ENCODE peak calls at places on chromosomes 5 and 9, in eight cellular contexts. Y is ovary, I is foreskin fibroblast, V is foreskin keratinocyte, P is K562, M is GM20000, K is AG04450, T is psoas muscle. F is an unnamed sample.

GRCh38 chr9:127813739-127814226 is 11.1 kb downstream of the FPGS start:
- DNase-seq in Y (no peak), I (no peak), V (no peak), P (no peak), M (peak; percentile 12), K (no peak), T (no peak), F (no peak)

GRCh38 chr9:6214451-6214850 is 1.2 kb upstream of the IL33 start:
- DNase-seq in Y (no peak), I (no peak), V (peak; percentile 47), P (no peak), M (no peak), K (no peak), T (no peak), F (no peak)

GRCh38 chr9:127424669-127424986 is 446 bp downstream of the ZNF79 start:
- DNase-seq in Y (no peak), I (no peak), V (peak; percentile 39), P (no peak), M (peak; percentile 26), K (no peak), T (no peak), F (no peak)

GRCh38 chr5:64666058-64666457 is 24.2 kb upstream of the SHISAL2B start:
- DNase-seq in Y (no peak), I (peak; percentile 70), V (peak; percentile 77), P (peak; percentile 33), M (no peak), K (peak; percentile 29), T (no peak), F (no peak)

GRCh38 chr9:7233516-7233915 is 475.7 kb downstream of the KDM4C start:
- DNase-seq in Y (no peak), I (no peak), V (no peak), P (no peak), M (no peak), K (no peak), T (no peak), F (no peak)

GRCh38 chr9:70318002-70318401 is 59.2 kb downstream of the SMC5 start:
- DNase-seq in Y (no peak), I (no peak), V (no peak), P (no peak), M (no peak), K (no peak), T (no peak), F (no peak)

GRCh38 chr5:115948013-115948605 is 14.2 kb upstream of the LVRN start:
- DNase-seq in Y (no peak), I (peak; percentile 85), V (no peak), P (no peak), M (no peak), K (no peak), T (peak; percentile 51), F (no peak)

GRCh38 chr5:52838306-52839015 is 50.7 kb downstream of the ITGA1 start:
- DNase-seq in Y (no peak), I (no peak), V (peak; percentile 25), P (no peak), M (no peak), K (no peak), T (no peak), F (no peak)

GRCh38 chr5:59678959-59679358 is 214.6 kb downstream of the PDE4D start:
- DNase-seq in Y (no peak), I (no peak), V (no peak), P (no peak), M (no peak), K (no peak), T (no peak), F (no peak)

GRCh38 chr9:21711504-21711903 is 90.9 kb upstream of the MTAP start:
- DNase-seq in Y (no peak), I (peak; percentile 66), V (peak; percentile 96), P (no peak), M (no peak), K (no peak), T (no peak), F (no peak)

GRCh38 chr9:134568756-134569155 is 72.8 kb upstream of the COL5A1 start:
- DNase-seq in Y (no peak), I (no peak), V (no peak), P (no peak), M (no peak), K (peak; percentile 52), T (no peak), F (no peak)

GRCh38 chr5:83377131-83377865 is 94.2 kb upstream of the VCAN start:
- DNase-seq in Y (no peak), I (peak; percentile 90), V (peak; percentile 55), P (no peak), M (no peak), K (peak; percentile 59), T (no peak), F (no peak)

GRCh38 chr5:176769911-176770310 is 40.4 kb upstream of the UNC5A start:
- DNase-seq in Y (no peak), I (no peak), V (no peak), P (no peak), M (no peak), K (no peak), T (no peak), F (no peak)

GRCh38 chr9:88722753-88723152 is 187.8 kb downstream of the NXNL2 start:
- DNase-seq in Y (no peak), I (peak; percentile 55), V (peak; percentile 16), P (no peak), M (no peak), K (no peak), T (no peak), F (no peak)

GRCh38 chr9:130072515-130073235 is 19.0 kb downstream of the GPR107 start:
- DNase-seq in Y (no peak), I (peak; percentile 21), V (no peak), P (no peak), M (no peak), K (no peak), T (no peak), F (no peak)

DNA sequence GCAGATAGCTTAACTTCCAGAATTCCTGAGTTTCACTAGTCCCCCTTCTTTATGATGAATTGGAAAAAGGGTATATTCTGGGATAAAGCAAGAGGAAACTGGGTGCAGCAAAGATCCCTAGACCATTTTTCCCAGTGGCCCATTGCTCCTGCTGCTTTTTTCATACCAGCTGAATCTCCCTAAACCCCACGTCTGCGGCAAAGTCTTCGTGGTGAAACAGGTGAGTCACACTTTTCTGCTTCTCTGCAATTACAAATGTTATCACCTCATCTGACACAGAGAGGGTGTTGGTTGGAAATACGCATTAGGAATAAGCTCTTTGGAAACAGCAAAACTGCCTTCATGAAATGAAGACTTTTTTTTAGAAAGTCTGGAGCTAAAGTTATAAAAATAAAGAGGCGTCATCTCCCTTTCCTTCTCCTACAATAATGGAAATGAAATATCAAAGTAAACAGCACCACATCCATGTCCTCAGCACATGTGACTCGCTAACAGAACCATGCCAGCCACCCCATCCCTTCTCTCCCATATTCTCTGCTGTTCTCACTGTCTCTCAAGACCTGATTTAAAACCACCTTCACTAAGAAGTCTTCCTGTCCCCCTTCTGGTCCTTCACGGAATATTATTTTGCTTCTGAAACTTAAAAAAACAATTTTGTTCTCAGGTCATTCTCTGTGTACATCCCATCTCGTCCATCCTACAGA is 39.5 kb upstream of the GLRX start:
- DNase-seq in Y (no peak), I (peak; percentile 33), V (peak; percentile 78), P (no peak), M (no peak), K (no peak), T (no peak), F (no peak)
- TF ChIP-seq CTCF in Y (no peak), I (no peak), V (peak; percentile 22), P (no peak), M (no peak), K (peak; percentile 32), T (no peak), F (no peak)

DNA sequence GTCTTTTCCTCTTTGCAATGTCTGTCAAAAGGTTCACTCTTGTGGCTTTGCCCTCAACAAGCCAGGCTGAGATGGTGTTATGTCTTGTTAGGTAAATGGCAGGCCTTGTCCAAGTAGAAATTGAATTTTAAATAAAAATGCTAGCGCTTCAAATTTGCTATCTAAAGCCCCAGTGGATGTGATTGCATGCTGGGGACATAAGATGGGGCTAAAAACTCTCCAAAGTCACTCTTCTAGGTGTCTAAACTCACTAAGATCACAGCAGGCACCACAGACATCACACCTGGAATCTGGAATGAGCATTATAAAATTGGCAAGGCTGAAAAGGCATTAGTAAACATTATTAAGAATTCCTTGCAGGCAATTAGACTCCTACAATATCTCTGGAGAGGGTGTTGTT is 262.7 kb upstream of the CLINT1 start:
- DNase-seq in Y (no peak), I (no peak), V (no peak), P (no peak), M (no peak), K (no peak), T (no peak), F (no peak)
- TF ChIP-seq CTCF in Y (no peak), I (no peak), V (no peak), P (no peak), M (no peak), K (no peak), T (no peak), F (no peak)

GRCh38 chr9:95907794-95908193 is 32.3 kb downstream of the ERCC6L2 start:
- DNase-seq in Y (no peak), I (no peak), V (no peak), P (peak; percentile 12), M (no peak), K (no peak), T (no peak), F (no peak)
- TF ChIP-seq CTCF in Y (no peak), I (peak; percentile 7), V (peak; percentile 48), P (peak; percentile 24), M (no peak), K (peak; percentile 13), T (no peak), F (no peak)

GRCh38 chr9:132800038-132800648 is 77.9 kb downstream of the AK8 start:
- DNase-seq in Y (peak; percentile 84), I (peak; percentile 91), V (peak; percentile 56), P (peak; percentile 68), M (peak; percentile 75), K (peak; percentile 39), T (peak; percentile 83), F (no peak)
- TF ChIP-seq CTCF in Y (peak; percentile 80), I (peak; percentile 77), V (peak; percentile 92), P (peak; percentile 89), M (peak; percentile 78), K (peak; percentile 84), T (peak; percentile 89), F (peak; percentile 73)

DNA sequence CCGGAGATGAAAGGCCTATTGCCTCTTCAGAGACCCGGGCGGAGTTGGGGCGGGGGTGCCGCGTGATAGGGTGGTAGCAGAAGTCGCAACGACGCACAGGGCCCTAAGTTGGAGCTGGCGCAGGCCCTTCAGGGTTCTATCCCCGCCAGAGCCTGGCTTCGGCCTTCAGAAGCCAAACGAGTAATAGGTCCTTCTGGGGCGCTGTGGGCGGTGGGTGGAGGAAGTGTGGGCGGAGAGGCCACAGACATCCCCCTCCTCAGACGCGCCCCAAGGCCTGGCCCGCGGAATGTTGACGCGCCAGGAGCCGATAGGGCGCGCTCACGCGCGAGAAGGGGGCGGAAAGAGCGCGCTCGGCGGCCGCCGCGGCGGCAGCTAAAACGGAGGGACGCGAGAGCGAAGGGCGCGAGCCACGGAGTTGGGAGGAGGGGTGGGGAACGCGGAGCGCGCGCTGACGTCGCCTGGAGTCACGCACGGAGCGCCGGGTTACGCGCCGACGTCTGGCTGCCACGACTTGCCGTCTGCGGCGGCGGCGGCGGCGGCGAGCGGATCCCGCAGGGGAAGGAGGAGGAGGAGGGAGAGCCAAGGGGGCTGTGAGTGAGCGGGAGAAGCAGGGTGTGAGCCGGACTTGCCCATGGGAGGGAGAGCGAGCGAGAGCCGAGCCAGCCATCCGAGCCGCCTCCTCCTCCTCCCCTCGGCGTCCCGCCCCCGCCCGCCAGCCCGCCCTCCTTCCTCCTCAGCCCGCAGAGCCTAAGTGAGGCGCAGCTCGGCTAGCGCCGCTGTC is 6.4 kb upstream of the PURA start:
- DNase-seq in Y (peak; percentile 97), I (peak; percentile 98), V (peak; percentile 87), P (peak; percentile 89), M (peak; percentile 95), K (peak; percentile 80), T (peak; percentile 97), F (no peak)
- TF ChIP-seq CTCF in Y (no peak), I (peak; percentile 8), V (peak; percentile 47), P (peak; percentile 42), M (no peak), K (peak; percentile 14), T (no peak), F (no peak)